ENCODE peak calls at places on chromosomes 3 and 15, in four cellular contexts. One of them, this sample, is unnamed.

GRCh38 chr15:100918034-100918689 is 995 bp upstream of the LRRK1 start:
- DNase-seq in effector memory CD8-positive, alpha-beta T cell: peak
- DNase-seq in foreskin fibroblast: peak
- DNase-seq in RCC 7860: peak
- DNase-seq in this sample: no peak

GRCh38 chr15:72338617-72339321 is 18.8 kb upstream of the CELF6 start:
- DNase-seq in effector memory CD8-positive, alpha-beta T cell: no peak
- DNase-seq in foreskin fibroblast: peak
- DNase-seq in RCC 7860: no peak
- DNase-seq in this sample: no peak

GRCh38 chr3:171526146-171526545 is 65.9 kb upstream of the TNIK start:
- DNase-seq in effector memory CD8-positive, alpha-beta T cell: no peak
- DNase-seq in foreskin fibroblast: no peak
- DNase-seq in RCC 7860: no peak
- DNase-seq in this sample: no peak

GRCh38 chr3:87186631-87187159 is 40.4 kb upstream of the CHMP2B start:
- DNase-seq in effector memory CD8-positive, alpha-beta T cell: no peak
- DNase-seq in foreskin fibroblast: no peak
- DNase-seq in RCC 7860: no peak
- DNase-seq in this sample: no peak

GRCh38 chr15:88878720-88879184 is 16.6 kb downstream of the HAPLN3 start:
- DNase-seq in effector memory CD8-positive, alpha-beta T cell: no peak
- DNase-seq in foreskin fibroblast: peak
- DNase-seq in RCC 7860: peak
- DNase-seq in this sample: no peak

GRCh38 chr15:42111924-42112323 is 17.6 kb upstream of the PLA2G4D start:
- DNase-seq in effector memory CD8-positive, alpha-beta T cell: no peak
- DNase-seq in foreskin fibroblast: peak
- DNase-seq in RCC 7860: no peak
- DNase-seq in this sample: no peak

GRCh38 chr3:81268526-81268925 is 492.9 kb downstream of the GBE1 start:
- DNase-seq in effector memory CD8-positive, alpha-beta T cell: no peak
- DNase-seq in foreskin fibroblast: no peak
- DNase-seq in RCC 7860: peak
- DNase-seq in this sample: no peak

GRCh38 chr3:186953011-186953487 is 22.7 kb downstream of the ST6GAL1 start:
- DNase-seq in effector memory CD8-positive, alpha-beta T cell: no peak
- DNase-seq in foreskin fibroblast: peak
- DNase-seq in RCC 7860: no peak
- DNase-seq in this sample: no peak

GRCh38 chr3:53161345-53161819 is 373 bp downstream of the PRKCD start:
- DNase-seq in effector memory CD8-positive, alpha-beta T cell: no peak
- DNase-seq in foreskin fibroblast: peak
- DNase-seq in RCC 7860: no peak
- DNase-seq in this sample: no peak

GRCh38 chr15:25501828-25502446 is 63.1 kb upstream of the UBE3A start:
- DNase-seq in effector memory CD8-positive, alpha-beta T cell: no peak
- DNase-seq in foreskin fibroblast: peak
- DNase-seq in RCC 7860: peak
- DNase-seq in this sample: no peak

GRCh38 chr3:96960661-96961330 is 146.4 kb downstream of the EPHA6 start:
- DNase-seq in effector memory CD8-positive, alpha-beta T cell: no peak
- DNase-seq in foreskin fibroblast: no peak
- DNase-seq in RCC 7860: no peak
- DNase-seq in this sample: no peak

GRCh38 chr3:170907519-170908234 is 760 bp downstream of the EIF5A2 start:
- DNase-seq in effector memory CD8-positive, alpha-beta T cell: no peak
- DNase-seq in foreskin fibroblast: peak
- DNase-seq in RCC 7860: no peak
- DNase-seq in this sample: no peak

GRCh38 chr3:25787689-25788088 is 2.2 kb upstream of the OXSM start:
- DNase-seq in effector memory CD8-positive, alpha-beta T cell: no peak
- DNase-seq in foreskin fibroblast: no peak
- DNase-seq in RCC 7860: no peak
- DNase-seq in this sample: no peak

This sample was measured in GM12878.